ENCODE peak calls at places on chromosome 17, in four cellular contexts. M is heart left ventricle; O is effector memory CD4-positive, alpha-beta T cell; X is astrocyte. C is an unnamed sample.

GRCh38 chr17:4921320-4921719 is 10.8 kb upstream of the GP1BA start:
- DNase-seq in O (no peak), M (no peak), X (no peak), C (no peak)

GRCh38 chr17:74292495-74292894 is 18.5 kb downstream of the DNAI2 start:
- DNase-seq in O (no peak), X (no peak), M (no peak), C (no peak)

GRCh38 chr17:78130439-78131101 is at the start of gene TMC8:
- DNase-seq in O (peak), M (no peak), X (no peak), C (peak)

GRCh38 chr17:39235555-39236221 is 9.9 kb upstream of the STAC2 start:
- DNase-seq in O (peak), X (peak), M (no peak), C (peak)

GRCh38 chr17:68910256-68910705 is 44.9 kb downstream of the ABCA8 start:
- DNase-seq in X (peak), M (peak), O (no peak), C (no peak)

GRCh38 chr17:72702136-72702735 is 390.3 kb downstream of the SLC39A11 start:
- DNase-seq in X (peak), O (no peak), M (no peak), C (no peak)

GRCh38 chr17:50049636-50050035 is 6.3 kb upstream of the ITGA3 start:
- DNase-seq in M (no peak), O (no peak), X (no peak), C (no peak)

GRCh38 chr17:81967533-81968395 is 6.8 kb upstream of the NOTUM start:
- DNase-seq in X (peak), M (peak), O (peak), C (peak)

DNA sequence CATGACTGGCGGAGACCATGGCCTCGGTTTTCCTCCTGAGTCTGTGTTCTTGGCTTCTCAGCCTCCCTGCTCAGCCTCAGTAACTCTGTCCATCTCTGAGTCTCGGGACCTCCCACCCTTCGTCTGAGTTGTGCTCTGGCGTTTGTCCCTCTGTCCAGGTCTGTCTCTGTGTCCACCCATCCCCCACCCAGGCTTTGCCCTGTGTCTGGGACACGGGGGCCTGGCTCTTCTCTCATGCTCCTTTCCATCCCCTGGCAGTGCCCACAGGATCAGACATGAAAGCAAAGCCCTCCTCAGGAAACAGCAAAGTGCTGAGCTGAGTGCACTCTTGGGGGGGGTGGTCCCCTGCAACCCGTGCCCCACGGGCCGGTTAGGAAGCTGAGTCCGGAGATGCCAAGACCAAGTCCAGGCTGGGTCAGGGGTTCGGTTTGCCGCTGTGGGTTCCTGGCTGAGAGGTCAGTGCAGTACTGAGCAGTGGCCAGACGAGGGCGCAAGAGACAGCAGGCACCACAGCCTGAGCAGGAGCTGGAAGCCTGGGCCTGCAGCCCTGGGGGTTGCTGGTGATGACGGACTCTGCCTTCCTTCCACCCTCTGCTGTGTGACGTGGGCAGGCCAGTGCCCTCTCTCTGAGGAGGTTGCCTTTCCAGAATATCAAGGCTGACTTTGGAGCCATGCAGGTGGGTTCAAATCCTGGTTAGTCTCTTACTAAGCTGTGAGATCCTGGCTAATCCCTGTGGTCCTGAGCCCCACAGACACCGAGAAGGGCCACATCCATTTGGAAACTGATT is 2.5 kb downstream of the P2RX1 start:
- DNase-seq in M (peak), X (peak), O (peak), C (peak)
- H3K4me3 ChIP-seq in M (no peak), X (no peak), O (no peak), C (no peak)

GRCh38 chr17:43986225-43986981 is 18.0 kb upstream of the NAGS start:
- DNase-seq in M (no peak), X (no peak), O (no peak), C (no peak)

GRCh38 chr17:43984521-43984920 is 19.9 kb upstream of the NAGS start:
- DNase-seq in M (no peak), O (no peak), X (no peak), C (no peak)

GRCh38 chr17:43982171-43982570 is 22.3 kb upstream of the NAGS start:
- DNase-seq in O (no peak), M (no peak), X (no peak), C (no peak)

GRCh38 chr17:43983515-43984411 is 20.7 kb upstream of the NAGS start:
- DNase-seq in X (no peak), O (no peak), M (no peak), C (no peak)

GRCh38 chr17:43983196-43983514 is 21.3 kb upstream of the NAGS start:
- DNase-seq in M (no peak), O (no peak), X (no peak), C (no peak)
- H3K4me3 ChIP-seq in M (no peak), O (no peak), X (peak), C (no peak)

GRCh38 chr17:79610151-79610645 is 653 bp downstream of the RBFOX3 start:
- DNase-seq in O (no peak), M (no peak), X (no peak), C (no peak)
- H3K4me3 ChIP-seq in O (no peak), M (no peak), X (no peak), C (no peak)

GRCh38 chr17:48484850-48485249 is 46.0 kb downstream of the HOXB1 start:
- DNase-seq in X (peak), O (no peak), M (no peak), C (no peak)

GRCh38 chr17:48483471-48484131 is 47.2 kb downstream of the HOXB1 start:
- DNase-seq in X (peak), M (no peak), O (no peak), C (peak)

GRCh38 chr17:48486557-48486956 is 44.3 kb downstream of the HOXB1 start:
- DNase-seq in M (no peak), O (no peak), X (peak), C (no peak)

GRCh38 chr17:48484256-48484655 is 46.6 kb downstream of the HOXB1 start:
- DNase-seq in O (no peak), X (peak), M (no peak), C (no peak)

GRCh38 chr17:48483004-48483403 is 47.8 kb downstream of the HOXB1 start:
- DNase-seq in O (no peak), M (no peak), X (no peak), C (no peak)
- H3K4me3 ChIP-seq in O (no peak), M (no peak), X (no peak), C (no peak)